ENCODE peak calls at places on chromosomes 5 and 9, in ten cellular contexts. One of them, this sample, is unnamed.

GRCh38 chr5:7592910-7593309 is 197.0 kb downstream of the ADCY2 start:
- DNase-seq in ovary: no peak
- DNase-seq in fibroblast of pulmonary artery: no peak
- DNase-seq in heart left ventricle: no peak
- DNase-seq in neural crest cell: peak; percentile 26
- DNase-seq in CD8-positive, alpha-beta T cell: no peak
- DNase-seq in HCT116: no peak
- DNase-seq in Panc1: no peak
- DNase-seq in IMR-90: no peak
- DNase-seq in fibroblast of the aortic adventitia: no peak
- DNase-seq in this sample: no peak

GRCh38 chr9:70258692-70259511 is at the start of gene SMC5:
- DNase-seq in ovary: peak; percentile 90
- DNase-seq in fibroblast of pulmonary artery: peak; percentile 95
- DNase-seq in heart left ventricle: peak; percentile 92
- DNase-seq in neural crest cell: peak; percentile 82
- DNase-seq in CD8-positive, alpha-beta T cell: peak; percentile 94
- DNase-seq in HCT116: peak; percentile 82
- DNase-seq in Panc1: no peak
- DNase-seq in IMR-90: peak; percentile 92
- DNase-seq in fibroblast of the aortic adventitia: peak; percentile 93
- DNase-seq in this sample: peak; percentile 87

GRCh38 chr5:43482490-43483064 is 1.1 kb downstream of the TMEM267 start:
- DNase-seq in ovary: no peak
- DNase-seq in fibroblast of pulmonary artery: peak; percentile 26
- DNase-seq in heart left ventricle: no peak
- DNase-seq in neural crest cell: no peak
- DNase-seq in CD8-positive, alpha-beta T cell: no peak
- DNase-seq in HCT116: no peak
- DNase-seq in Panc1: no peak
- DNase-seq in IMR-90: peak; percentile 28
- DNase-seq in fibroblast of the aortic adventitia: peak; percentile 58
- DNase-seq in this sample: no peak

GRCh38 chr5:74543162-74543995 is 97.1 kb downstream of the ENC1 start:
- DNase-seq in ovary: peak; percentile 31
- DNase-seq in fibroblast of pulmonary artery: peak; percentile 74
- DNase-seq in heart left ventricle: no peak
- DNase-seq in neural crest cell: no peak
- DNase-seq in CD8-positive, alpha-beta T cell: no peak
- DNase-seq in HCT116: peak; percentile 82
- DNase-seq in Panc1: peak; percentile 81
- DNase-seq in IMR-90: peak; percentile 80
- DNase-seq in fibroblast of the aortic adventitia: peak; percentile 91
- DNase-seq in this sample: no peak

GRCh38 chr9:109319631-109320233 is 1.1 kb downstream of the EPB41L4B start:
- DNase-seq in ovary: peak; percentile 34
- DNase-seq in fibroblast of pulmonary artery: no peak
- DNase-seq in heart left ventricle: no peak
- DNase-seq in neural crest cell: no peak
- DNase-seq in CD8-positive, alpha-beta T cell: no peak
- DNase-seq in HCT116: no peak
- DNase-seq in Panc1: no peak
- DNase-seq in IMR-90: no peak
- DNase-seq in fibroblast of the aortic adventitia: no peak
- DNase-seq in this sample: no peak

GRCh38 chr5:154801083-154801482 is 45.9 kb downstream of the LARP1 start:
- DNase-seq in ovary: no peak
- DNase-seq in fibroblast of pulmonary artery: peak; percentile 49
- DNase-seq in heart left ventricle: no peak
- DNase-seq in neural crest cell: no peak
- DNase-seq in CD8-positive, alpha-beta T cell: no peak
- DNase-seq in HCT116: no peak
- DNase-seq in Panc1: no peak
- DNase-seq in IMR-90: peak; percentile 90
- DNase-seq in fibroblast of the aortic adventitia: peak; percentile 64
- DNase-seq in this sample: no peak

GRCh38 chr5:157326440-157327023 is 60.6 kb downstream of the CYFIP2 start:
- DNase-seq in ovary: no peak
- DNase-seq in fibroblast of pulmonary artery: no peak
- DNase-seq in heart left ventricle: no peak
- DNase-seq in neural crest cell: no peak
- DNase-seq in CD8-positive, alpha-beta T cell: peak; percentile 40
- DNase-seq in HCT116: no peak
- DNase-seq in Panc1: no peak
- DNase-seq in IMR-90: no peak
- DNase-seq in fibroblast of the aortic adventitia: no peak
- DNase-seq in this sample: no peak

GRCh38 chr5:95958308-95959014 is 3.2 kb downstream of the ELL2 start:
- DNase-seq in ovary: no peak
- DNase-seq in fibroblast of pulmonary artery: no peak
- DNase-seq in heart left ventricle: no peak
- DNase-seq in neural crest cell: no peak
- DNase-seq in CD8-positive, alpha-beta T cell: no peak
- DNase-seq in HCT116: no peak
- DNase-seq in Panc1: peak; percentile 38
- DNase-seq in IMR-90: peak; percentile 54
- DNase-seq in fibroblast of the aortic adventitia: no peak
- DNase-seq in this sample: no peak

GRCh38 chr5:64646169-64646568 is 44.1 kb upstream of the SHISAL2B start:
- DNase-seq in ovary: no peak
- DNase-seq in fibroblast of pulmonary artery: no peak
- DNase-seq in heart left ventricle: no peak
- DNase-seq in neural crest cell: no peak
- DNase-seq in CD8-positive, alpha-beta T cell: no peak
- DNase-seq in HCT116: no peak
- DNase-seq in Panc1: no peak
- DNase-seq in IMR-90: no peak
- DNase-seq in fibroblast of the aortic adventitia: no peak
- DNase-seq in this sample: no peak

GRCh38 chr5:138752341-138752950 is 779 bp upstream of the CTNNA1 start:
- DNase-seq in ovary: peak; percentile 28
- DNase-seq in fibroblast of pulmonary artery: peak; percentile 43
- DNase-seq in heart left ventricle: peak; percentile 40
- DNase-seq in neural crest cell: no peak
- DNase-seq in CD8-positive, alpha-beta T cell: peak; percentile 49
- DNase-seq in HCT116: peak; percentile 34
- DNase-seq in Panc1: peak; percentile 22
- DNase-seq in IMR-90: no peak
- DNase-seq in fibroblast of the aortic adventitia: peak; percentile 35
- DNase-seq in this sample: no peak

GRCh38 chr5:96176022-96176421 is 214.4 kb upstream of the ELL2 start:
- DNase-seq in ovary: no peak
- DNase-seq in fibroblast of pulmonary artery: no peak
- DNase-seq in heart left ventricle: no peak
- DNase-seq in neural crest cell: no peak
- DNase-seq in CD8-positive, alpha-beta T cell: no peak
- DNase-seq in HCT116: no peak
- DNase-seq in Panc1: no peak
- DNase-seq in IMR-90: no peak
- DNase-seq in fibroblast of the aortic adventitia: peak; percentile 29
- DNase-seq in this sample: no peak

GRCh38 chr9:37471942-37472679 is 6.9 kb upstream of the ZBTB5 start:
- DNase-seq in ovary: no peak
- DNase-seq in fibroblast of pulmonary artery: peak; percentile 93
- DNase-seq in heart left ventricle: no peak
- DNase-seq in neural crest cell: no peak
- DNase-seq in CD8-positive, alpha-beta T cell: no peak
- DNase-seq in HCT116: peak; percentile 95
- DNase-seq in Panc1: peak; percentile 97
- DNase-seq in IMR-90: peak; percentile 95
- DNase-seq in fibroblast of the aortic adventitia: peak; percentile 97
- DNase-seq in this sample: no peak

GRCh38 chr9:98899399-98900056 is 44.2 kb upstream of the COL15A1 start:
- DNase-seq in ovary: no peak
- DNase-seq in fibroblast of pulmonary artery: peak; percentile 83
- DNase-seq in heart left ventricle: no peak
- DNase-seq in neural crest cell: no peak
- DNase-seq in CD8-positive, alpha-beta T cell: peak; percentile 17
- DNase-seq in HCT116: no peak
- DNase-seq in Panc1: no peak
- DNase-seq in IMR-90: peak; percentile 91
- DNase-seq in fibroblast of the aortic adventitia: peak; percentile 82
- DNase-seq in this sample: no peak

GRCh38 chr9:18759836-18760235 is 273.2 kb downstream of the SAXO1 start:
- DNase-seq in ovary: no peak
- DNase-seq in fibroblast of pulmonary artery: no peak
- DNase-seq in heart left ventricle: no peak
- DNase-seq in neural crest cell: no peak
- DNase-seq in CD8-positive, alpha-beta T cell: no peak
- DNase-seq in HCT116: no peak
- DNase-seq in Panc1: no peak
- DNase-seq in IMR-90: no peak
- DNase-seq in fibroblast of the aortic adventitia: no peak
- DNase-seq in this sample: no peak

GRCh38 chr9:114991861-114992260 is 61.5 kb upstream of the TNFSF8 start:
- DNase-seq in ovary: no peak
- DNase-seq in fibroblast of pulmonary artery: no peak
- DNase-seq in heart left ventricle: no peak
- DNase-seq in neural crest cell: no peak
- DNase-seq in CD8-positive, alpha-beta T cell: no peak
- DNase-seq in HCT116: no peak
- DNase-seq in Panc1: no peak
- DNase-seq in IMR-90: no peak
- DNase-seq in fibroblast of the aortic adventitia: no peak
- DNase-seq in this sample: no peak

DNA sequence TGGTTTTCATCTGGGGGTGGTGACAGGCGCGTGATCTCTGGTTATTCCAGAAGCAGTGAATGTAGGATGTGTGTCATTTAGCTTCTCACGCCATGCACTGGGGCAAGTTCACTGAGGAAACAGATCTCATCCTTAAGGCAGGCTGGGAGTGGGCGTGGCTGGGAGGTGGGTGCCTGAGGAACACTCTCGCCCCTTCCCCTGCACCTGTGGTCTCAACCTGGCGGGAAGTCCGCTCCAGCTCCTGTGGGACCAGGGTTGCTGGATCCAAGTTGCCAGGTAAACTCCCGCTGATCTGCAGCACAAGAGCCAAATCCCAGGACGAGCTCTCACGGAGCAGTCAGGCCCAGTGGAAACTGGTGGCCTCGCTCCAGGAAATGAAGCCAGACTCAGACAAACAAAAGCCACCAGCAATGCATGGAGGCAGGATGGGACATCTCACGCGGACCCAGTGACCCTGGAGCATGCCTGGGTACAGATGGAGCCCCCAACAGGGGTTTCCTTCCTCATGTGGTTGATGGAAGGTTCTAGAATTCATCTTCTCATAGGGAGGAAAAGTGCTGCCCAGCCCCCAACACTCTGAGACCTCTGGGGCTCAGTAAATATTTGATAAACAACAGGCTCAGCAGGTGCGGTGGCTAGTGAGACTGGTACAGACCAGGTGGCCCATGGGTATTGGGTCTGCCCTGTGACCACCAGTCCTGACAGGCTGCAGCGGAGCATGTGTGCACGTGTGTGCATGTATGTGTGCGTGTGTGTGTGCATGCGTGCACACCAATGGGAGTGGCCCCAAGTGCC is 16.3 kb upstream of the SLC12A7 start:
- DNase-seq in ovary: no peak
- DNase-seq in fibroblast of pulmonary artery: peak; percentile 20
- DNase-seq in heart left ventricle: peak; percentile 78
- DNase-seq in neural crest cell: no peak
- DNase-seq in CD8-positive, alpha-beta T cell: no peak
- DNase-seq in HCT116: no peak
- DNase-seq in Panc1: no peak
- DNase-seq in IMR-90: no peak
- DNase-seq in fibroblast of the aortic adventitia: no peak
- DNase-seq in this sample: no peak
- TF ChIP-seq CTCF in ovary: no peak
- TF ChIP-seq CTCF in fibroblast of pulmonary artery: no peak
- TF ChIP-seq CTCF in heart left ventricle: no peak
- TF ChIP-seq CTCF in neural crest cell: no peak
- TF ChIP-seq CTCF in CD8-positive, alpha-beta T cell: no peak
- TF ChIP-seq CTCF in HCT116: no peak
- TF ChIP-seq CTCF in Panc1: no peak
- TF ChIP-seq CTCF in IMR-90: no peak
- TF ChIP-seq CTCF in fibroblast of the aortic adventitia: no peak
- TF ChIP-seq CTCF in this sample: no peak

DNA sequence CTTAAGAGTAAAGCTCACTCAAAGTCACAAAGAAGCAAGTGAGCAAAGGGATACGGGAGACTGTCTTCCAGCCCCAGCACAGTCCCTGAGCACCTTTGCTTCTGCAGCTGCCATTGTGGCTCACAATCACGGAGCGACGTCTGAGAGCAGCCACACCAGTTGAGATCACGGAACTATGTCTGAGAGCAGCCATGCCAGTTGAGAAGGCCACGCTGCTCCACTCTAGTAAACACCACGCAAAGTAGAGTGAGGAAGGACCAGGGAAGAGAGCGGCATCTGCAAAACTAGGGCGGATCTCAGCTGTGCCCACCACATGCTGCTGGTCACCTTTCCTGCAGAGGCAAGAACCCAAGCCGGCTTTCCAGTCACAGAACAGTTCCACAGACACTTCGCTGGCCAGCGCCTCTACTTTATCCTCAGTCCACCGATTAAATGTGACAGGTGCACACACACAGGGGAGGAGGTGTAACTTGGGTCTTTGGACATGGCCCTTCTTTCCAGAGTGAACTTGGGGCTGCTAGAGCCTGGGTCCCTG is 324.8 kb upstream of the IRX4 start:
- DNase-seq in ovary: no peak
- DNase-seq in fibroblast of pulmonary artery: no peak
- DNase-seq in heart left ventricle: no peak
- DNase-seq in neural crest cell: no peak
- DNase-seq in CD8-positive, alpha-beta T cell: peak; percentile 35
- DNase-seq in HCT116: no peak
- DNase-seq in Panc1: no peak
- DNase-seq in IMR-90: no peak
- DNase-seq in fibroblast of the aortic adventitia: no peak
- DNase-seq in this sample: no peak
- TF ChIP-seq CTCF in ovary: no peak
- TF ChIP-seq CTCF in fibroblast of pulmonary artery: no peak
- TF ChIP-seq CTCF in heart left ventricle: no peak
- TF ChIP-seq CTCF in neural crest cell: no peak
- TF ChIP-seq CTCF in CD8-positive, alpha-beta T cell: no peak
- TF ChIP-seq CTCF in HCT116: no peak
- TF ChIP-seq CTCF in Panc1: no peak
- TF ChIP-seq CTCF in IMR-90: no peak
- TF ChIP-seq CTCF in fibroblast of the aortic adventitia: no peak
- TF ChIP-seq CTCF in this sample: no peak

GRCh38 chr5:55691265-55692105 is 20.6 kb downstream of the SLC38A9 start:
- DNase-seq in ovary: no peak
- DNase-seq in fibroblast of pulmonary artery: peak; percentile 79
- DNase-seq in heart left ventricle: no peak
- DNase-seq in neural crest cell: no peak
- DNase-seq in CD8-positive, alpha-beta T cell: no peak
- DNase-seq in HCT116: peak; percentile 33
- DNase-seq in Panc1: peak; percentile 60
- DNase-seq in IMR-90: peak; percentile 59
- DNase-seq in fibroblast of the aortic adventitia: peak; percentile 80
- DNase-seq in this sample: no peak
- TF ChIP-seq CTCF in ovary: peak; percentile 72
- TF ChIP-seq CTCF in fibroblast of pulmonary artery: peak; percentile 55
- TF ChIP-seq CTCF in heart left ventricle: peak; percentile 79
- TF ChIP-seq CTCF in neural crest cell: peak; percentile 86
- TF ChIP-seq CTCF in CD8-positive, alpha-beta T cell: peak; percentile 62
- TF ChIP-seq CTCF in HCT116: peak; percentile 46
- TF ChIP-seq CTCF in Panc1: peak; percentile 66
- TF ChIP-seq CTCF in IMR-90: peak; percentile 69
- TF ChIP-seq CTCF in fibroblast of the aortic adventitia: peak; percentile 51
- TF ChIP-seq CTCF in this sample: peak; percentile 82

GRCh38 chr9:65426231-65426630 is 141.2 kb upstream of the FOXD4L5 start:
- DNase-seq in ovary: no peak
- DNase-seq in fibroblast of pulmonary artery: no peak
- DNase-seq in heart left ventricle: no peak
- DNase-seq in neural crest cell: no peak
- DNase-seq in CD8-positive, alpha-beta T cell: no peak
- DNase-seq in HCT116: no peak
- DNase-seq in Panc1: no peak
- DNase-seq in IMR-90: no peak
- DNase-seq in fibroblast of the aortic adventitia: no peak
- DNase-seq in this sample: peak; percentile 29

GRCh38 chr9:65420771-65421170 is 135.8 kb upstream of the FOXD4L5 start:
- DNase-seq in ovary: no peak
- DNase-seq in fibroblast of pulmonary artery: no peak
- DNase-seq in heart left ventricle: no peak
- DNase-seq in neural crest cell: no peak
- DNase-seq in CD8-positive, alpha-beta T cell: no peak
- DNase-seq in HCT116: no peak
- DNase-seq in Panc1: no peak
- DNase-seq in IMR-90: no peak
- DNase-seq in fibroblast of the aortic adventitia: no peak
- DNase-seq in this sample: no peak
- TF ChIP-seq CTCF in ovary: no peak
- TF ChIP-seq CTCF in fibroblast of pulmonary artery: no peak
- TF ChIP-seq CTCF in heart left ventricle: no peak
- TF ChIP-seq CTCF in neural crest cell: no peak
- TF ChIP-seq CTCF in CD8-positive, alpha-beta T cell: no peak
- TF ChIP-seq CTCF in HCT116: no peak
- TF ChIP-seq CTCF in Panc1: no peak
- TF ChIP-seq CTCF in IMR-90: no peak
- TF ChIP-seq CTCF in fibroblast of the aortic adventitia: no peak
- TF ChIP-seq CTCF in this sample: no peak

This sample was measured in CD14-positive monocyte.